ENCODE peak calls at places on chromosome 19, in seven cellular contexts. One of them, this sample, is unnamed.

GRCh38 chr19:2578391-2578826 is 102.5 kb downstream of the GADD45B start:
- DNase-seq in neural progenitor cell: peak; percentile 43
- DNase-seq in heart left ventricle: no peak
- DNase-seq in cardiac muscle cell: peak; percentile 71
- DNase-seq in spleen: peak; percentile 66
- DNase-seq in body of pancreas: peak; percentile 46
- DNase-seq in Caco-2: no peak
- DNase-seq in this sample: no peak

GRCh38 chr19:53246498-53246897 is 8.2 kb downstream of the ZNF677 start:
- DNase-seq in Caco-2: no peak
- DNase-seq in cardiac muscle cell: no peak
- DNase-seq in body of pancreas: no peak
- DNase-seq in neural progenitor cell: no peak
- DNase-seq in spleen: no peak
- DNase-seq in heart left ventricle: no peak
- DNase-seq in this sample: peak; percentile 15

GRCh38 chr19:35220315-35220921 is 8.1 kb downstream of the FAM187B start:
- DNase-seq in heart left ventricle: no peak
- DNase-seq in neural progenitor cell: no peak
- DNase-seq in body of pancreas: no peak
- DNase-seq in spleen: no peak
- DNase-seq in Caco-2: peak; percentile 49
- DNase-seq in cardiac muscle cell: peak; percentile 53
- DNase-seq in this sample: no peak

GRCh38 chr19:29098091-29098490 is 114.9 kb downstream of the UQCRFS1 start:
- DNase-seq in Caco-2: no peak
- DNase-seq in heart left ventricle: no peak
- DNase-seq in neural progenitor cell: no peak
- DNase-seq in body of pancreas: no peak
- DNase-seq in spleen: no peak
- DNase-seq in cardiac muscle cell: no peak
- DNase-seq in this sample: no peak

GRCh38 chr19:13095393-13095784 is 7.3 kb downstream of the LYL1 start:
- DNase-seq in neural progenitor cell: peak; percentile 79
- DNase-seq in cardiac muscle cell: no peak
- DNase-seq in Caco-2: no peak
- DNase-seq in body of pancreas: no peak
- DNase-seq in spleen: peak; percentile 94
- DNase-seq in heart left ventricle: peak; percentile 35
- DNase-seq in this sample: peak; percentile 50

GRCh38 chr19:1408300-1409203 is 1.2 kb downstream of the DAZAP1 start:
- DNase-seq in Caco-2: no peak
- DNase-seq in spleen: peak; percentile 90
- DNase-seq in body of pancreas: peak; percentile 59
- DNase-seq in neural progenitor cell: peak; percentile 70
- DNase-seq in heart left ventricle: peak; percentile 60
- DNase-seq in cardiac muscle cell: peak; percentile 62
- DNase-seq in this sample: peak; percentile 62

GRCh38 chr19:368624-369020 is 24.0 kb upstream of the MIER2 start:
- DNase-seq in cardiac muscle cell: no peak
- DNase-seq in Caco-2: no peak
- DNase-seq in neural progenitor cell: no peak
- DNase-seq in heart left ventricle: no peak
- DNase-seq in body of pancreas: no peak
- DNase-seq in spleen: peak; percentile 31
- DNase-seq in this sample: no peak

GRCh38 chr19:6773323-6773931 is 919 bp downstream of the VAV1 start:
- DNase-seq in Caco-2: no peak
- DNase-seq in body of pancreas: no peak
- DNase-seq in neural progenitor cell: no peak
- DNase-seq in spleen: peak; percentile 93
- DNase-seq in heart left ventricle: no peak
- DNase-seq in cardiac muscle cell: no peak
- DNase-seq in this sample: peak; percentile 78

GRCh38 chr19:952680-953500 is 27.1 kb downstream of the ARID3A start:
- DNase-seq in cardiac muscle cell: peak; percentile 59
- DNase-seq in neural progenitor cell: no peak
- DNase-seq in Caco-2: peak; percentile 98
- DNase-seq in heart left ventricle: no peak
- DNase-seq in body of pancreas: peak; percentile 64
- DNase-seq in spleen: no peak
- DNase-seq in this sample: no peak

GRCh38 chr19:15181394-15181793 is 19.4 kb downstream of the NOTCH3 start:
- DNase-seq in spleen: no peak
- DNase-seq in neural progenitor cell: no peak
- DNase-seq in heart left ventricle: no peak
- DNase-seq in Caco-2: no peak
- DNase-seq in body of pancreas: no peak
- DNase-seq in cardiac muscle cell: no peak
- DNase-seq in this sample: no peak

GRCh38 chr19:15187026-15188007 is 13.5 kb downstream of the NOTCH3 start:
- DNase-seq in neural progenitor cell: no peak
- DNase-seq in Caco-2: no peak
- DNase-seq in body of pancreas: no peak
- DNase-seq in cardiac muscle cell: no peak
- DNase-seq in heart left ventricle: no peak
- DNase-seq in spleen: no peak
- DNase-seq in this sample: no peak

GRCh38 chr19:15184776-15185175 is 16.0 kb downstream of the NOTCH3 start:
- DNase-seq in cardiac muscle cell: no peak
- DNase-seq in spleen: no peak
- DNase-seq in heart left ventricle: no peak
- DNase-seq in body of pancreas: no peak
- DNase-seq in Caco-2: no peak
- DNase-seq in neural progenitor cell: no peak
- DNase-seq in this sample: no peak

GRCh38 chr19:15188851-15189250 is 11.9 kb downstream of the NOTCH3 start:
- DNase-seq in heart left ventricle: no peak
- DNase-seq in neural progenitor cell: no peak
- DNase-seq in spleen: no peak
- DNase-seq in body of pancreas: no peak
- DNase-seq in Caco-2: no peak
- DNase-seq in cardiac muscle cell: no peak
- DNase-seq in this sample: no peak

DNA sequence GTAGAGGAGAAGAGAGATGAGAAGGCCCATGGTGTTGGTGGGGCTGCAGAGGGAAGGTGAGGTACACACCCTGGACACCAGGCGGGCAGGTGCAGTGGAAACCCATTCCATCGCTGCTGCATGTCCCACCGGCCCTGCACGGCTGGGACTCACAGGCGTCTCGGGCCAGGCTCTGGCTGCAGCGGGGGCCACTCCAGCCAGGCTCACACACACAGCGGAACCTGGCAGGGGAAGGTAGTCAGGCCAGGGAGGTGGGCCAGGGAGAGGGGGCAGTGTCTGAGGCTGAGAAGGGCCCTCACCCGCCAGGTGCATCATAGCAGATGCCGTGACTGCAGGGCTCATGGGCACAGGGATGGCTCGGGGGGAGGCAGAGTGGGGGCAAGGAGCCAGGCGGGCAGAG is 15.6 kb downstream of the NOTCH3 start:
- DNase-seq in cardiac muscle cell: no peak
- DNase-seq in Caco-2: no peak
- DNase-seq in spleen: no peak
- DNase-seq in body of pancreas: no peak
- DNase-seq in heart left ventricle: no peak
- DNase-seq in neural progenitor cell: no peak
- DNase-seq in this sample: no peak
- TF ChIP-seq CTCF in cardiac muscle cell: no peak
- TF ChIP-seq CTCF in Caco-2: no peak
- TF ChIP-seq CTCF in spleen: no peak
- TF ChIP-seq CTCF in body of pancreas: no peak
- TF ChIP-seq CTCF in heart left ventricle: no peak
- TF ChIP-seq CTCF in neural progenitor cell: no peak
- TF ChIP-seq CTCF in this sample: no peak

DNA sequence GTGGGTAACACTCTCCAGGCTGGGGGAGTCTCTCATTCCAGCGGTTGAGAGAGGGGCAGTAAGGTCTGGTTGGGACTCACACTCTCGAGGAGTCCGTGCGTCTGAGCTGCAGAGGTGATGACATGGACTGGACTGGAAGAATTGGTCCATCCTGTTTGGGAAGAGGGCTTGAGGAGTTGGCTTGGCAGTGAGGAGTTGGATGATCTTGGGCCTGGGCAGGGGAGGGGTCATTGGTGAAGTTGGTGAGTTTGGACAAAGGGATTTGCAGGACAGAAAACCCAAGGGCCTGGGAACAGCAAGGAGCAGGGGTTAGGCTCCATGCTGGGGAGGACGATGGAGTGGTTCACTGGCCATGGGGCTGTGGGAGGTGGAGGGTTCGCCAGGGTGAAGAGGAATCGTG is 3.7 kb downstream of the PPP1R37 start:
- DNase-seq in neural progenitor cell: no peak
- DNase-seq in Caco-2: no peak
- DNase-seq in cardiac muscle cell: no peak
- DNase-seq in body of pancreas: no peak
- DNase-seq in spleen: no peak
- DNase-seq in heart left ventricle: no peak
- DNase-seq in this sample: no peak
- H3K27me3 ChIP-seq in neural progenitor cell: no peaks in the 10 kb centered on the region
- H3K27me3 ChIP-seq in Caco-2: no peaks in the 10 kb centered on the region
- H3K27me3 ChIP-seq in cardiac muscle cell: no peaks in the 10 kb centered on the region
- H3K27me3 ChIP-seq in body of pancreas: no peaks in the 10 kb centered on the region
- H3K27me3 ChIP-seq in spleen: no peaks in the 10 kb centered on the region
- H3K27me3 ChIP-seq in heart left ventricle: no peaks in the 10 kb centered on the region
- H3K27me3 ChIP-seq in this sample: no peaks in the 10 kb centered on the region

DNA sequence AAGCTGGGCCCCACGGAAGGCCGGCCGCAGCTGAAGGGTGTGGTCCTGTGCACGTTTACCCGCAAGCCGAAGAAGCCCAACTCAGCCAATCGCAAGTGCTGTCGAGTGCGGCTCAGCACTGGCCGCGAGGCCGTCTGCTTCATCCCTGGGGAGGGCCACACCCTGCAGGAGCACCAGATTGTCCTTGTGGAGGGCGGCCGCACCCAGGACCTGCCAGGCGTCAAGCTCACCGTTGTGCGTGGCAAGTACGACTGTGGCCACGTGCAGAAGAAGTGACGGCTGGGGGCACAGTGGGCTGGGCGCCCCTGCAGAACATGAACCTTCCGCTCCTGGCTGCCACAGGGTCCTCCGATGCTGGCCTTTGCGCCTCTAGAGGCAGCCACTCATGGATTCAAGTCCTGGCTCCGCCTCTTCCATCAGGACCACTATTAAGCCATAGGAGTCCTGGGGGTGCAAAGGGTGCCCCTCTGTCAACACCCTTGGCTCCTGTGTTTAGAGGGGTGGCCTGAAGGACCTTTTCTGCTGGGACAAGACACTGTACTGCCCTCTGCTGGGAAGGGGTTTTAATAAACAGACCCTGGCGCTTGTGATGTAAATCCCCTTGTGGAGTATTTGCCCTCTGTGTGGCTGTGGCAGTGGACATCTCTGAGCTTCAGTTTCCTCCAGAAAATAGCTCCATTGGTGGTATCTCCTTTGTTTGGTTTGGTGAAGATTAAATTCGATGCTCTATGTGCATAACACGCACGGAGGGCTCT is 1.9 kb downstream of the MRPS12 start:
- DNase-seq in body of pancreas: no peak
- DNase-seq in Caco-2: no peak
- DNase-seq in heart left ventricle: no peak
- DNase-seq in neural progenitor cell: peak; percentile 62
- DNase-seq in cardiac muscle cell: peak; percentile 61
- DNase-seq in spleen: no peak
- DNase-seq in this sample: no peak
- TF ChIP-seq CTCF in body of pancreas: no peak
- TF ChIP-seq CTCF in Caco-2: no peak
- TF ChIP-seq CTCF in heart left ventricle: peak; percentile 41
- TF ChIP-seq CTCF in neural progenitor cell: peak; percentile 42
- TF ChIP-seq CTCF in cardiac muscle cell: peak; percentile 41
- TF ChIP-seq CTCF in spleen: no peak
- TF ChIP-seq CTCF in this sample: peak; percentile 49

DNA sequence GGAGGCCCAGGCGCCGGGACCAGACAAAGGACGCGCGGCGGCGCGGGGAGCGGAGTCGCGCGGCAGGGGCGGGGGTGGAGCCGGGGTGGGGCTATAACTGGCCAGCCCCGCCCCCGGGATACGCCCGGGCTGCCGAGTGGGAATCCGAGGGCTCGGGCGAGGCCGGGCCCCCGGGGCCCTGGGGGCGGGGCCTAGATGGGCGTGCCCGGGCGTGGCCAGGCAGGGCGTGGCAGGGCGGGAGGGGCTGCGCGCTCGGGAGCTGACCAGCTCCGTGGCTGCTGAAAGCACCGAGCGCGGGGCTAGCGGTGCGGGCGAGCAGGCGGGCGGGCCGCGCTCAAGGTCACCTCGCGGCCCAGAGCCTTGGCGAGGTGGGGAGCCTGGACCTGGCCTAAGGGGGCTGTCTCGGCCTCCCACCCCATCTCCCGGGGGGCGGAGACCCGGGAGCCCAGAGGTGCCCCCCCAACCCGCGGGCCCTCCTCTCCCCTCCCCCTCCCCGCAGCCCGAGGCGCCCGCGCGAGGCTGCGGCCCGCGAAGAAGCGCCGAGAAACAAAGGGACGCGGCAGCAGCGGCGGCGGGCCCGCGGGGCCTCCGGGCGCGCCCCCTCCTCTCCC is 1.3 kb downstream of the ELAVL3 start:
- DNase-seq in body of pancreas: peak; percentile 27
- DNase-seq in Caco-2: peak; percentile 87
- DNase-seq in spleen: no peak
- DNase-seq in cardiac muscle cell: peak; percentile 26
- DNase-seq in heart left ventricle: no peak
- DNase-seq in neural progenitor cell: peak; percentile 85
- DNase-seq in this sample: no peak
- H3K27me3 ChIP-seq in body of pancreas: peaks cover 35% of the 10 kb centered on the region
- H3K27me3 ChIP-seq in Caco-2: no peaks in the 10 kb centered on the region
- H3K27me3 ChIP-seq in spleen: peaks cover 45% of the 10 kb centered on the region
- H3K27me3 ChIP-seq in cardiac muscle cell: peaks cover 54% of the 10 kb centered on the region
- H3K27me3 ChIP-seq in heart left ventricle: peaks cover 39% of the 10 kb centered on the region
- H3K27me3 ChIP-seq in neural progenitor cell: peaks cover 55% of the 10 kb centered on the region
- H3K27me3 ChIP-seq in this sample: no peaks in the 10 kb centered on the region

This sample was measured in GM06990.